ENCODE peak calls at places on chromosomes 6 and 20, in six cellular contexts. M is GM12878, O is HepG2, P is GM12892, G is H1, F is K562. S is an unnamed sample.
A peak's percentile ranks its signal among the peaks of the same experiment; 100 is the strongest.

GRCh38 chr6:132199343-132199742 is 201.9 kb downstream of the MOXD1 start:
- DNase-seq in M (no peak), O (no peak), P (no peak), G (no peak), F (no peak), S (no peak)

GRCh38 chr20:52001999-52002666 is 189.4 kb downstream of the ZFP64 start:
- DNase-seq in M (no peak), O (peak; percentile 92), P (no peak), G (no peak), F (no peak), S (no peak)

GRCh38 chr6:152267967-152268845 is 369.0 kb downstream of the SYNE1 start:
- DNase-seq in M (no peak), O (peak; percentile 45), P (no peak), G (no peak), F (peak; percentile 11), S (no peak)

GRCh38 chr6:53026526-53026925 is 31.4 kb upstream of the GSTA4 start:
- DNase-seq in M (no peak), O (no peak), P (no peak), G (no peak), F (no peak), S (no peak)

GRCh38 chr20:36677422-36677771 is 31.4 kb upstream of the SLA2 start:
- DNase-seq in M (no peak), O (no peak), P (no peak), G (no peak), F (no peak), S (no peak)

GRCh38 chr6:42704251-42704936 is 18.0 kb downstream of the PRPH2 start:
- DNase-seq in M (no peak), O (peak; percentile 14), P (no peak), G (peak; percentile 57), F (no peak), S (no peak)

GRCh38 chr20:31551581-31552081 is 37.4 kb downstream of the HM13 start:
- DNase-seq in M (no peak), O (no peak), P (no peak), G (no peak), F (no peak), S (no peak)

GRCh38 chr6:102381203-102381602 is 987.7 kb downstream of the GRIK2 start:
- DNase-seq in M (no peak), O (no peak), P (no peak), G (no peak), F (no peak), S (no peak)

GRCh38 chr6:163395122-163395521 is 19.4 kb upstream of the QKI start:
- DNase-seq in M (no peak), O (no peak), P (no peak), G (no peak), F (no peak), S (no peak)

GRCh38 chr6:158410784-158411183 is 98.5 kb downstream of the TULP4 start:
- DNase-seq in M (no peak), O (no peak), P (no peak), G (no peak), F (no peak), S (no peak)

GRCh38 chr6:90399970-90400369 is 103.3 kb upstream of the BACH2 start:
- DNase-seq in M (no peak), O (no peak), P (no peak), G (no peak), F (no peak), S (no peak)

GRCh38 chr20:3371757-3372156 is 35.7 kb downstream of the DNAAF9 start:
- DNase-seq in M (no peak), O (no peak), P (no peak), G (no peak), F (no peak), S (no peak)

GRCh38 chr6:119479860-119480655 is 130.5 kb upstream of the MAN1A1 start:
- DNase-seq in M (no peak), O (no peak), P (no peak), G (no peak), F (peak; percentile 23), S (no peak)

GRCh38 chr6:15887491-15888461 is 224.9 kb upstream of the DTNBP1 start:
- DNase-seq in M (no peak), O (no peak), P (no peak), G (no peak), F (no peak), S (no peak)

GRCh38 chr6:138987299-138987642 is 782 bp downstream of the REPS1 start:
- DNase-seq in M (no peak), O (no peak), P (peak; percentile 35), G (no peak), F (no peak), S (no peak)

GRCh38 chr6:139990287-139990686 is 615.8 kb upstream of the CITED2 start:
- DNase-seq in M (no peak), O (no peak), P (no peak), G (no peak), F (no peak), S (no peak)

GRCh38 chr6:106547961-106548453 is 81.3 kb downstream of the RTN4IP1 start:
- DNase-seq in M (no peak), O (peak; percentile 76), P (no peak), G (no peak), F (peak; percentile 10), S (no peak)

GRCh38 chr20:31691646-31692275 is 30.9 kb downstream of the BCL2L1 start:
- DNase-seq in M (no peak), O (no peak), P (no peak), G (no peak), F (no peak), S (no peak)

GRCh38 chr20:3515379-3516175 is 44.8 kb downstream of the ATRN start:
- DNase-seq in M (no peak), O (no peak), P (no peak), G (no peak), F (no peak), S (no peak)

GRCh38 chr6:44009425-44010321 is 117.6 kb downstream of the MRPL14 start:
- DNase-seq in M (no peak), O (no peak), P (no peak), G (no peak), F (no peak), S (no peak)

GRCh38 chr6:31202259-31203166 is 32.0 kb upstream of the POU5F1 start:
- DNase-seq in M (no peak), O (no peak), P (no peak), G (no peak), F (no peak), S (no peak)

GRCh38 chr6:139925894-139926641 is 551.6 kb upstream of the CITED2 start:
- DNase-seq in M (no peak), O (peak; percentile 71), P (no peak), G (no peak), F (no peak), S (no peak)

GRCh38 chr20:62652051-62652893 is 10.0 kb downstream of the SLCO4A1 start:
- DNase-seq in M (peak; percentile 85), O (peak; percentile 90), P (peak; percentile 91), G (peak; percentile 64), F (peak; percentile 61), S (peak; percentile 92)
- TF ChIP-seq POLR2AphosphoS5 in M (peak; percentile 76), O (peak; percentile 34), P (peak; percentile 56), G (no peak), F (no peak), S (peak; percentile 58)

DNA sequence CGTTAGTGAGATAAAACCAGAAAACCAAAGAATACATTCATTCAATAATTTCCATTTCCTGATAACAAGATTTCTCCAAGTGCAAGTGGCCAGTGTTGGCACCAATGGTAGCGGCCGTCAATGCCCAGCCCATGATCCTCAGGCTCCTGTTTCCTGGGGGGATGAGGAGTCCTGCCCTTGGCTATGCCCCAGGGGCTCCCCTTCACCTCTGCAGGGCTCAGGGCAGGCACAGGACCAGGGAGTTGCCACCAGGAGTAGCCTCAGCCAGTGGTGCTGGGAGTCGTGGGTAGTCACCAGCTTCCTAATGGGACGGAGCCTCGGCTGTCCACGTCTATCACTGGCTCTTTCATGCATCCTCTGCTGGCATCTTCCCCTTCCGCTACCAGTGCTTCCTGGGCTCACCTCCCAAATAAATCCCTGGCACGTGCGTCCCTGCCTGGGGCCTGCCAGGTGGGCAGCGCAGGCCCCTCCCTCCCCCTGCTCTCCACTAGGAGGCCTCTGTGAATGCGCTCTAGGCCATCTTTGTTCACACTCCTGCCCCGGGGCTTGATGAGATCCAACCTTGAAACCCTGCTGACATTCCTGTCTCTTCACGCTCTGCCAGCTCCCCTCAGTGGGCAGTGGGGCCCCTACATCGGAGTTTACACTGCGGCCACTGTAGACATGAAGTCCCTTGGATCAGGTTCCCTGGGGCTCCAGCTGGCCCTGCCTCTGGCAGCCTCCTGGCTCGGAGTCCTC is 215.7 kb downstream of the SYNDIG1 start:
- DNase-seq in M (no peak), O (no peak), P (no peak), G (no peak), F (no peak), S (no peak)
- TF ChIP-seq TAF1 in M (no peak), O (no peak), P (no peak), G (no peak), F (no peak), S (no peak)

GRCh38 chr20:38165089-38165965 is at the start of gene TGM2:
- DNase-seq in M (peak; percentile 32), O (peak; percentile 87), P (peak; percentile 77), G (peak; percentile 79), F (peak; percentile 96), S (peak; percentile 71)
- TF ChIP-seq POLR2A in M (no peak), O (no peak), P (no peak), G (no peak), F (no peak), S (no peak)

GRCh38 chr6:7241160-7241559 is 71.8 kb downstream of the SSR1 start:
- DNase-seq in M (no peak), O (no peak), P (no peak), G (no peak), F (no peak), S (no peak)

GRCh38 chr6:7240351-7240750 is 72.6 kb downstream of the SSR1 start:
- DNase-seq in M (no peak), O (no peak), P (no peak), G (no peak), F (no peak), S (no peak)

GRCh38 chr6:7243188-7243942 is 69.6 kb downstream of the SSR1 start:
- DNase-seq in M (no peak), O (peak; percentile 70), P (no peak), G (peak; percentile 57), F (peak; percentile 89), S (peak; percentile 53)

GRCh38 chr6:7242835-7243187 is 70.2 kb downstream of the SSR1 start:
- DNase-seq in M (no peak), O (no peak), P (no peak), G (no peak), F (no peak), S (no peak)

DNA sequence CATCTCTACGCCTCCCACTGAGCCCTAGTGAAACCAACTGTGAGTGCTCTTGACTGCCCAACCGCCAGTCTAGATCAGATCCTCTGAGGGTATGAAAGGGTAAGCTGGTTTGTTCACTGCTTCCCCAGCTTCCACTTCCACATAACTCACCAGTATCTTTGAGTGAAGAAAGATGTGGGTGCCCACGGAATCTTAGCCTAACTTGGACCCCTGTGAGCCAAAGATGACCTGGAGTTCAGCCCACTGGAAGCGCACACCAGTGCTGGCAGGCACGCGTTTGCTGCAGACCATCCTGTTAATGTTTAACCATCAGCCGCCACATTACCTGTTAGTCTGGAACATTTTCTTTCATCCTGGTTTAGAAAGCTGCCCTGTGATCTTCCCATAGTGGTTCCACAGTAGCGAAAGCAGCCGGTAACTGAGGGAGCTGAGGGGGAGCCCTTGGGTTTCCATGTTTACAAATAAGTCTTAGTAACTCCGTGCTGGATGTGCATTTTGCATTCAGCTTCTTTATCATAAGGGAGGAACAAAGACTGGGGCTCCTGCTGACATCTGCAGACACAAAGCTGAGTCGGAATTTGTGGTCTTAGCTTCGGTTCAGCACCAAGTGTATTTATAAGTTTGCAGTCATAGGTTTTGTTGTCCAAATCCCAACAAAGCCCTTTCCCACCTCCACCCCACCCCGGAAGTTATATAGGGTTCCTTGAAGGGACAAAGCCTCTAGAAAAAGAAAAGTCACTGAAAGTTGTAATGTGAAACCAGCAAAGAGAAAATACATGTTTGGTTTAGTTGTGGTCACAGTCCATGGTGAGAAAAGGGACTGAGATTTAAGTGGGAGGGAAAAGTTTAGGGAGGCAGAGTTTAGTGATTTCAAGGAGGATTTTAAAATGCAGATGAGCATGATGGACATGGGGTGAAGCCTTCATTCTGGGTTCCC is 71.0 kb downstream of the SSR1 start:
- DNase-seq in M (no peak), O (peak; percentile 95), P (no peak), G (no peak), F (no peak), S (no peak)
- TF ChIP-seq POLR2AphosphoS5 in M (no peak), O (no peak), P (no peak), G (no peak), F (no peak), S (no peak)